ENCODE peak calls at places on chromosomes 16 and 17, in seven cellular contexts. O is lung, X is kidney epithelial cell, T is cardiac muscle cell, E is fibroblast of pulmonary artery, L is pancreas, F is choroid plexus epithelial cell. C is an unnamed sample.

GRCh38 chr16:65481956-65482355 is 360.1 kb upstream of the CDH11 start:
- DNase-seq in O (no peak), X (no peak), T (no peak), E (no peak), L (no peak), F (no peak), C (no peak)

GRCh38 chr17:74893936-74894671 is 671 bp upstream of the FADS6 start:
- DNase-seq in O (no peak), X (no peak), T (no peak), E (no peak), L (no peak), F (no peak), C (no peak)

GRCh38 chr17:29838961-29839360 is 91.1 kb downstream of the SSH2 start:
- DNase-seq in O (no peak), X (no peak), T (peak; percentile 34), E (peak; percentile 30), L (no peak), F (peak; percentile 34), C (no peak)

GRCh38 chr16:22222006-22222405 is 15.9 kb downstream of the EEF2K start:
- DNase-seq in O (no peak), X (no peak), T (no peak), E (no peak), L (no peak), F (no peak), C (no peak)

GRCh38 chr16:65833171-65833871 is 533.2 kb upstream of the CDH5 start:
- DNase-seq in O (no peak), X (no peak), T (peak; percentile 83), E (peak; percentile 76), L (no peak), F (peak; percentile 71), C (peak; percentile 89)

GRCh38 chr16:13168091-13168572 is 266.7 kb downstream of the SHISA9 start:
- DNase-seq in O (no peak), X (peak; percentile 56), T (no peak), E (no peak), L (no peak), F (no peak), C (no peak)

GRCh38 chr16:2825899-2826298 is 4.2 kb upstream of the ZG16B start:
- DNase-seq in O (no peak), X (no peak), T (no peak), E (no peak), L (no peak), F (no peak), C (no peak)

GRCh38 chr17:82791532-82791931 is 39.7 kb downstream of the TBCD start:
- DNase-seq in O (no peak), X (peak; percentile 97), T (peak; percentile 81), E (peak; percentile 94), L (no peak), F (peak; percentile 84), C (peak; percentile 85)

GRCh38 chr17:79047923-79048825 is 24.2 kb downstream of the C1QTNF1 start:
- DNase-seq in O (no peak), X (no peak), T (no peak), E (no peak), L (no peak), F (no peak), C (no peak)

GRCh38 chr17:36463916-36464764 is 22.3 kb upstream of the ZNHIT3 start:
- DNase-seq in O (peak; percentile 41), X (peak; percentile 32), T (peak; percentile 90), E (peak; percentile 75), L (peak; percentile 73), F (peak; percentile 74), C (peak; percentile 59)

GRCh38 chr16:89363621-89364393 is 126.6 kb downstream of the ANKRD11 start:
- DNase-seq in O (peak; percentile 50), X (no peak), T (peak; percentile 78), E (peak; percentile 81), L (peak; percentile 47), F (peak; percentile 91), C (peak; percentile 68)

GRCh38 chr17:82808006-82808405 is 31.8 kb downstream of the ZNF750 start:
- DNase-seq in O (no peak), X (no peak), T (no peak), E (no peak), L (no peak), F (no peak), C (no peak)

GRCh38 chr16:67364610-67365256 is 28.6 kb downstream of the TPPP3 start:
- DNase-seq in O (no peak), X (no peak), T (no peak), E (no peak), L (no peak), F (no peak), C (no peak)

GRCh38 chr16:84839054-84839453 is 19.3 kb downstream of the CRISPLD2 start:
- DNase-seq in O (no peak), X (no peak), T (peak; percentile 81), E (peak; percentile 82), L (no peak), F (peak; percentile 85), C (peak; percentile 84)

GRCh38 chr17:4777969-4778760 is 6.5 kb downstream of the TM4SF5 start:
- DNase-seq in O (no peak), X (no peak), T (peak; percentile 27), E (no peak), L (no peak), F (peak; percentile 32), C (no peak)

GRCh38 chr17:10169274-10169673 is 29.1 kb downstream of the GAS7 start:
- DNase-seq in O (no peak), X (no peak), T (no peak), E (no peak), L (no peak), F (no peak), C (peak; percentile 25)

GRCh38 chr16:19131809-19132777 is 18.3 kb downstream of the ITPRIPL2 start:
- DNase-seq in O (no peak), X (no peak), T (no peak), E (peak; percentile 64), L (no peak), F (no peak), C (no peak)

GRCh38 chr16:4876646-4877297 is 29.5 kb downstream of the UBN1 start:
- DNase-seq in O (no peak), X (no peak), T (no peak), E (no peak), L (no peak), F (no peak), C (no peak)

GRCh38 chr17:82961366-82962162 is 117.8 kb upstream of the METRNL start:
- DNase-seq in O (no peak), X (no peak), T (no peak), E (no peak), L (no peak), F (no peak), C (no peak)

GRCh38 chr17:40101367-40102210 is 1.2 kb upstream of the NR1D1 start:
- DNase-seq in O (no peak), X (no peak), T (no peak), E (no peak), L (no peak), F (no peak), C (no peak)

GRCh38 chr17:77746391-77746790 is 212.1 kb upstream of the TNRC6C start:
- DNase-seq in O (no peak), X (no peak), T (no peak), E (no peak), L (no peak), F (no peak), C (no peak)

GRCh38 chr16:69407702-69408323 is 16.6 kb upstream of the CYB5B start:
- DNase-seq in O (no peak), X (no peak), T (no peak), E (no peak), L (no peak), F (no peak), C (no peak)

GRCh38 chr17:57876023-57876865 is 26.4 kb upstream of the MRPS23 start:
- DNase-seq in O (no peak), X (no peak), T (no peak), E (no peak), L (no peak), F (no peak), C (no peak)

GRCh38 chr17:57874058-57874419 is 24.2 kb upstream of the MRPS23 start:
- DNase-seq in O (no peak), X (no peak), T (no peak), E (no peak), L (no peak), F (no peak), C (no peak)

GRCh38 chr17:57876866-57877237 is 27.0 kb upstream of the MRPS23 start:
- DNase-seq in O (no peak), X (no peak), T (no peak), E (no peak), L (no peak), F (no peak), C (no peak)

GRCh38 chr17:57874434-57875108 is 24.7 kb upstream of the MRPS23 start:
- DNase-seq in O (peak; percentile 48), X (no peak), T (peak; percentile 94), E (peak; percentile 87), L (no peak), F (peak; percentile 94), C (peak; percentile 84)

DNA sequence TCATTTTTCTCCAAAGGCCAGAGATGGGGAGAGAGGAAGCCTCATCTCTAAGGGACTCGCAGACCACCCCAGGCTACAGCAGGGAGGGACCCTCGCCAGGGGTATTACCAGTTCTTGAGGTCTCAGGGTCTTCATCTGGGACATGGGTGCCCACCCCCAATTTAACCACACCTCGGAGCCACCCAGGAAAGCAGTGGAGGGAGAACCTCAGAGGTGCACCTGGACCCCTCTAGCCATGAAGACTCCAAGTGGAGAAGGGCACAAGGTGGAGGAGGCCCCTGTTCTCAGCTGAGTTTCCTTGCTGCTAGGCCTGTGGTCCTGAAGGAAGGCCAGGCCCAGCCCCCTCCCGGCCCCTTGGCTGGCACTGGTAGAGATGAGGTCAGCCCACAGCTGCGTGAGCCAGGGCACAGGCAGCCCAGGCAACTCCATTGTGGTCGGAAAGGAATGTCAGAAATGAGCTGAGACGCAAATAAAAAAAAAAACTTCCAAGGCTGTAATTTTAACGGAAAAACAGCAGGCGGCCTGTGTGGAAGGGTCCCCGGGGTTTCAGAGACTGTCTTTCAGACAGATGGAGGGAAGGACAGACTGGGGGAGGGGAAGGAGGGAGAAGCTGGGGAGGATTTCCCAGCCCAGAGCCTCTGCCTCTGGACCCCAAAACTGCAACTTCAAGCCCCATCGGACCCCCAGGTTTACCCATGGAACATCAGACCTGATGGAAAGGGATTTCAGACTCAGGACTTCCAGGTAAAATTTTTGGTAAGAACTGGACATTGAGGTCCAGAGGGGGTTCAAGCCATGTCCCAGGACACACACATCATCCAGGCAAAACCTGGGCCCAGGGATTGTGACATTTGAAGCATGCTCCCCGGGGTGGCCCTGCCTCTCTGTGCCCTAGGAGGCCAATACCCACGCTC is 25.5 kb upstream of the MRPS23 start:
- DNase-seq in O (peak; percentile 81), X (peak; percentile 93), T (peak; percentile 99), E (peak; percentile 98), L (peak; percentile 72), F (peak; percentile 98), C (peak; percentile 98)
- TF ChIP-seq CTCF in O (no peak), X (peak; percentile 70), T (peak; percentile 73), E (peak; percentile 72), L (no peak), F (peak; percentile 76), C (peak; percentile 77)

GRCh38 chr17:80518392-80518791 is 26.2 kb upstream of the RPTOR start:
- DNase-seq in O (no peak), X (no peak), T (no peak), E (no peak), L (no peak), F (no peak), C (no peak)
- H3K4me3 ChIP-seq in O (no peak overlapping the region), X (no peak overlapping the region), T (no peak overlapping the region), E (no peak overlapping the region), L (no peak overlapping the region), F (no peak overlapping the region), C (no peak overlapping the region)

GRCh38 chr17:28071179-28071578 is 28.7 kb downstream of the NLK start:
- DNase-seq in O (no peak), X (no peak), T (no peak), E (no peak), L (no peak), F (no peak), C (no peak)
- TF ChIP-seq CTCF in O (no peak), X (no peak), T (no peak), E (no peak), L (no peak), F (no peak), C (no peak)

GRCh38 chr17:50196826-50197225 is 4.6 kb downstream of the COL1A1 start:
- DNase-seq in O (no peak), X (no peak), T (peak; percentile 62), E (peak; percentile 53), L (no peak), F (peak; percentile 64), C (peak; percentile 78)
- H3K4me3 ChIP-seq in O (no peak overlapping the region), X (no peak overlapping the region), T (no peak overlapping the region), E (peak overlapping the region; percentile 98), L (no peak overlapping the region), F (peak overlapping the region; percentile 98), C (peak overlapping the region; percentile 73)

C was measured in fibroblast of the aortic adventitia.